ENCODE peak calls at places on chromosomes 3 and 15, in four cellular contexts. S is stimulated activated CD4-positive, alpha-beta T cell treated with anti-CD3 and anti-CD28 coated beads, Interleukin-12 subunit alpha, Interleukin-12 subunit beta, amount 100 ng/mL, for 4 hours; A is right cardiac atrium; C is amygdala. H is an unnamed sample.

GRCh38 chr15:47511241-47511640 is 206.1 kb upstream of the SEMA6D start:
- DNase-seq in S (no peak), A (no peak), C (no peak), H (no peak)

GRCh38 chr3:37223084-37223975 is 48.9 kb upstream of the LRRFIP2 start:
- DNase-seq in S (no peak), A (no peak), C (no peak), H (no peak)

GRCh38 chr15:28991236-28992171 is 105.7 kb downstream of the APBA2 start:
- DNase-seq in S (no peak), A (no peak), C (no peak), H (no peak)

GRCh38 chr3:184836090-184836785 is 24.3 kb downstream of the VPS8 start:
- DNase-seq in S (no peak), A (no peak), C (no peak), H (no peak)

GRCh38 chr3:52982839-52983238 is 63.0 kb downstream of the SFMBT1 start:
- DNase-seq in S (no peak), A (no peak), C (no peak), H (no peak)

GRCh38 chr3:74426571-74426970 is 187.9 kb downstream of the CNTN3 start:
- DNase-seq in S (no peak), A (no peak), C (no peak), H (no peak)

GRCh38 chr15:40398413-40398873 is 7.2 kb upstream of the IVD start:
- DNase-seq in S (no peak), A (no peak), C (peak), H (no peak)

GRCh38 chr3:72973031-72973723 is 23.4 kb upstream of the PPP4R2 start:
- DNase-seq in S (no peak), A (no peak), C (no peak), H (no peak)

GRCh38 chr3:184299488-184300376 is 691 bp downstream of the PSMD2 start:
- DNase-seq in S (no peak), A (no peak), C (no peak), H (no peak)

GRCh38 chr3:4079354-4080180 is 223.6 kb upstream of the SETMAR start:
- DNase-seq in S (no peak), A (no peak), C (no peak), H (no peak)

GRCh38 chr3:62723636-62724217 is 151.5 kb downstream of the CADPS start:
- DNase-seq in S (no peak), A (peak), C (no peak), H (no peak)

GRCh38 chr15:38128389-38128788 is 124.2 kb upstream of the SPRED1 start:
- DNase-seq in S (no peak), A (no peak), C (no peak), H (no peak)

GRCh38 chr15:55496716-55497115 is 11.3 kb downstream of the DNAAF4 start:
- DNase-seq in S (no peak), A (no peak), C (no peak), H (no peak)

GRCh38 chr3:58386966-58387365 is 46.7 kb downstream of the PDHB start:
- DNase-seq in S (no peak), A (peak), C (peak), H (no peak)

GRCh38 chr15:58342508-58342907 is 89.3 kb upstream of the LIPC start:
- DNase-seq in S (no peak), A (no peak), C (no peak), H (no peak)

GRCh38 chr3:84547971-84548970 is 410.5 kb upstream of the CADM2 start:
- DNase-seq in S (no peak), A (peak), C (no peak), H (peak)

GRCh38 chr3:125054436-125055164 is 1.2 kb downstream of the HEG1 start:
- DNase-seq in S (no peak), A (no peak), C (no peak), H (no peak)

GRCh38 chr15:76625267-76625666 is 279.9 kb downstream of the SCAPER start:
- DNase-seq in S (no peak), A (no peak), C (no peak), H (no peak)

GRCh38 chr15:69034352-69034751 is 19.9 kb downstream of the NOX5 start:
- DNase-seq in S (no peak), A (no peak), C (no peak), H (no peak)

H was measured in neural crest cell.